ENCODE peak calls at places on chromosomes 3 and 15, in four cellular contexts. One of them, this sample, is unnamed.

GRCh38 chr3:193905993-193906396 is 230.0 kb upstream of the HES1 start:
- DNase-seq in A549: no peak
- DNase-seq in OCI-LY7: no peak
- DNase-seq in fibroblast of lung: no peak
- DNase-seq in this sample: no peak

GRCh38 chr3:58013973-58014649 is 5.9 kb downstream of the FLNB start:
- DNase-seq in fibroblast of lung: peak; percentile 94
- DNase-seq in A549: no peak
- DNase-seq in OCI-LY7: no peak
- DNase-seq in this sample: peak; percentile 72

GRCh38 chr15:55721554-55722185 is 21.3 kb downstream of the PRTG start:
- DNase-seq in fibroblast of lung: no peak
- DNase-seq in OCI-LY7: no peak
- DNase-seq in A549: no peak
- DNase-seq in this sample: no peak

GRCh38 chr3:98564282-98565005 is 29.0 kb downstream of the CPOX start:
- DNase-seq in fibroblast of lung: no peak
- DNase-seq in A549: no peak
- DNase-seq in OCI-LY7: peak; percentile 79
- DNase-seq in this sample: no peak

GRCh38 chr3:27326949-27327582 is 42.1 kb downstream of the NEK10 start:
- DNase-seq in fibroblast of lung: no peak
- DNase-seq in OCI-LY7: no peak
- DNase-seq in A549: no peak
- DNase-seq in this sample: no peak

GRCh38 chr3:152069871-152070270 is 196.4 kb downstream of the SUCNR1 start:
- DNase-seq in A549: no peak
- DNase-seq in OCI-LY7: no peak
- DNase-seq in fibroblast of lung: peak; percentile 58
- DNase-seq in this sample: no peak

GRCh38 chr3:40718681-40719080 is 193.9 kb downstream of the ZNF621 start:
- DNase-seq in A549: no peak
- DNase-seq in OCI-LY7: peak; percentile 87
- DNase-seq in fibroblast of lung: no peak
- DNase-seq in this sample: no peak

GRCh38 chr3:126711361-126711760 is 7.3 kb downstream of the CHCHD6 start:
- DNase-seq in OCI-LY7: no peak
- DNase-seq in fibroblast of lung: peak; percentile 61
- DNase-seq in A549: no peak
- DNase-seq in this sample: no peak

GRCh38 chr3:111926266-111926676 is 52.6 kb upstream of the ABHD10 start:
- DNase-seq in OCI-LY7: no peak
- DNase-seq in A549: no peak
- DNase-seq in fibroblast of lung: no peak
- DNase-seq in this sample: no peak

GRCh38 chr15:57820119-57820518 is 113.6 kb downstream of the POLR2M start:
- DNase-seq in OCI-LY7: no peak
- DNase-seq in A549: no peak
- DNase-seq in fibroblast of lung: peak; percentile 50
- DNase-seq in this sample: no peak

GRCh38 chr3:196150481-196150880 is 60.7 kb downstream of the ZDHHC19 start:
- DNase-seq in fibroblast of lung: no peak
- DNase-seq in A549: no peak
- DNase-seq in OCI-LY7: no peak
- DNase-seq in this sample: no peak

GRCh38 chr3:56826831-56827722 is 25.3 kb upstream of the ARHGEF3 start:
- DNase-seq in fibroblast of lung: peak; percentile 31
- DNase-seq in A549: no peak
- DNase-seq in OCI-LY7: no peak
- DNase-seq in this sample: no peak

GRCh38 chr3:131794766-131795381 is 239.9 kb downstream of the CPNE4 start:
- DNase-seq in fibroblast of lung: peak; percentile 46
- DNase-seq in A549: peak; percentile 18
- DNase-seq in OCI-LY7: peak; percentile 41
- DNase-seq in this sample: peak; percentile 70

GRCh38 chr3:29313074-29313473 is 32.2 kb downstream of the RBMS3 start:
- DNase-seq in A549: no peak
- DNase-seq in OCI-LY7: no peak
- DNase-seq in fibroblast of lung: peak; percentile 57
- DNase-seq in this sample: no peak

GRCh38 chr3:15983232-15983631 is 185.5 kb upstream of the ANKRD28 start:
- DNase-seq in OCI-LY7: no peak
- DNase-seq in fibroblast of lung: peak; percentile 74
- DNase-seq in A549: no peak
- DNase-seq in this sample: no peak

GRCh38 chr3:189964623-189965022 is 156.1 kb downstream of the P3H2 start:
- DNase-seq in fibroblast of lung: no peak
- DNase-seq in OCI-LY7: no peak
- DNase-seq in A549: no peak
- DNase-seq in this sample: no peak

GRCh38 chr3:178802993-178803693 is 266.9 kb downstream of the KCNMB2 start:
- DNase-seq in OCI-LY7: no peak
- DNase-seq in fibroblast of lung: no peak
- DNase-seq in A549: no peak
- DNase-seq in this sample: no peak

GRCh38 chr3:10334042-10334441 is 13.1 kb upstream of the SEC13 start:
- DNase-seq in A549: no peak
- DNase-seq in OCI-LY7: no peak
- DNase-seq in fibroblast of lung: no peak
- DNase-seq in this sample: no peak

GRCh38 chr3:46947981-46948791 is 28.4 kb downstream of the CCDC12 start:
- DNase-seq in OCI-LY7: no peak
- DNase-seq in A549: peak; percentile 55
- DNase-seq in fibroblast of lung: peak; percentile 61
- DNase-seq in this sample: peak; percentile 91

DNA sequence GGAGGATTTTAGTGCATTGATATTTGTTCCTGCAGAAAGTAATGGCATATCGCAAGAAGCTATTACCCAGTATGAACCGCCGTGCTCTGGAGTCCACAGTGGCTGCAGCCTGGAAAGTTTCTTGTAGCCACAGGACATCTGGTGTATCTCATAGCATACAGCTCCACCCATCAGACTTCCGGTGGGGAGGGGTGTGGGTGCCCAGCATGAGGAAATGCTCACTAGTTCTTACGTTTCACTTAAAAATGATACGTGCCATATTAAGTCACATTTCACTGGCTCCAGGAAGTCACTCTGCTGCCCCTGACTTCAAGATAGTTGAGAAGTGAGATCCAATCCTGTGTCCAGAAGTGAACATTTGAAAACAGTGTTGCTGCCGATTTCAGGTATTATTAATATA is 990.4 kb downstream of the GBE1 start:
- DNase-seq in fibroblast of lung: no peak
- DNase-seq in OCI-LY7: no peak
- DNase-seq in A549: no peak
- DNase-seq in this sample: peak; percentile 12
- H3K4me2 ChIP-seq in fibroblast of lung: no peak overlapping the region
- H3K4me2 ChIP-seq in OCI-LY7: no peak overlapping the region
- H3K4me2 ChIP-seq in A549: no peak overlapping the region
- H3K4me2 ChIP-seq in this sample: no peak overlapping the region

DNA sequence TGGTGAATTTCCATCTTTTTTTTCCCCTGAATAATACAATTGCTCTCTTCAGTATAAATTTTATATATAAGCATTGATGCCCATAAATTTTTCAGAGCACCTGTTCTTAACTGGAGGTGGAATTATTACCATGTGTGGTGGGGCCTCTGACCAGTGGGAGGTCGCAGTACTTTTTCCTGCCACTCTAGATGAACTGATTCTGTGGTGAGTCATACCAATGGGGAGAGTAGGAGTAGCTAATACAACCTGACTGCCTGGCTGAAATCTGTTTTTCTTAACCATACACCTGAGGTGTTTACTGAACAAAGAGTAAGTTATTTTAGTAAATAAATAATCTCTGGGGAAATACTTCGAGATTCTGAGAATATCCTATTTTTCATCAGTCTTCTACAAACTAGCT is 67.2 kb downstream of the UNC13C start:
- DNase-seq in OCI-LY7: no peak
- DNase-seq in A549: no peak
- DNase-seq in fibroblast of lung: no peak
- DNase-seq in this sample: peak; percentile 10
- H3K4me3 ChIP-seq in OCI-LY7: no peak overlapping the region
- H3K4me3 ChIP-seq in A549: no peak overlapping the region
- H3K4me3 ChIP-seq in fibroblast of lung: no peak overlapping the region
- H3K4me3 ChIP-seq in this sample: no peak overlapping the region

GRCh38 chr3:94146455-94146854 is 83.6 kb downstream of the NSUN3 start:
- DNase-seq in fibroblast of lung: peak; percentile 15
- DNase-seq in A549: no peak
- DNase-seq in OCI-LY7: no peak
- DNase-seq in this sample: no peak

GRCh38 chr3:94150113-94150512 is 87.3 kb downstream of the NSUN3 start:
- DNase-seq in fibroblast of lung: no peak
- DNase-seq in OCI-LY7: no peak
- DNase-seq in A549: no peak
- DNase-seq in this sample: no peak

GRCh38 chr3:94147039-94147438 is 84.2 kb downstream of the NSUN3 start:
- DNase-seq in A549: no peak
- DNase-seq in fibroblast of lung: no peak
- DNase-seq in OCI-LY7: no peak
- DNase-seq in this sample: no peak
- H3K4me2 ChIP-seq in A549: no peak overlapping the region
- H3K4me2 ChIP-seq in fibroblast of lung: no peak overlapping the region
- H3K4me2 ChIP-seq in OCI-LY7: no peak overlapping the region
- H3K4me2 ChIP-seq in this sample: no peak overlapping the region

GRCh38 chr3:12838179-12838965 is 3.0 kb downstream of the RPL32 start:
- DNase-seq in A549: no peak
- DNase-seq in fibroblast of lung: peak; percentile 43
- DNase-seq in OCI-LY7: no peak
- DNase-seq in this sample: no peak
- H3K4me3 ChIP-seq in A549: peak overlapping the region; percentile 98
- H3K4me3 ChIP-seq in fibroblast of lung: peak overlapping the region; percentile 8
- H3K4me3 ChIP-seq in OCI-LY7: peak overlapping the region; percentile 100
- H3K4me3 ChIP-seq in this sample: no peak overlapping the region